ENCODE peak calls at places on chromosomes 3 and 15, in eight cellular contexts. D is neuronal stem cell, E is pancreas, U is SK-N-SH, S is GM23248, K is upper lobe of right lung, P is upper lobe of left lung, F is colonic mucosa. A is an unnamed sample. For H3K4me1, the result is how much of the 10 kb centered on the place peaks cover.

GRCh38 chr3:173257797-173258196 is 116.8 kb upstream of the SPATA16 start:
- DNase-seq in S (no peak), P (no peak), D (no peak), U (no peak), F (no peak), K (no peak), E (no peak), A (no peak)

GRCh38 chr3:155233213-155233612 is 60.3 kb downstream of the STRIT1 start:
- DNase-seq in D (no peak), P (peak), E (no peak), U (peak), F (no peak), S (peak), K (no peak), A (no peak)

GRCh38 chr15:55823191-55823670 is 80.3 kb upstream of the PRTG start:
- DNase-seq in D (no peak), K (no peak), P (no peak), S (peak), F (no peak), U (no peak), E (no peak), A (no peak)

GRCh38 chr15:69129026-69129385 is 31.4 kb upstream of the GLCE start:
- DNase-seq in S (no peak), P (peak), F (no peak), D (no peak), U (no peak), E (no peak), K (no peak), A (no peak)

GRCh38 chr3:124119056-124119721 is 127.3 kb upstream of the ROPN1 start:
- DNase-seq in E (no peak), D (no peak), K (no peak), P (no peak), U (peak), S (peak), F (no peak), A (no peak)

GRCh38 chr3:18424862-18425640 is at the start of gene SATB1:
- DNase-seq in D (peak), S (peak), U (peak), E (peak), K (peak), F (peak), P (peak), A (no peak)

GRCh38 chr3:42071720-42072582 is 19.2 kb upstream of the TRAK1 start:
- DNase-seq in S (peak), F (peak), E (peak), U (peak), D (no peak), P (peak), K (no peak), A (no peak)

GRCh38 chr3:153970735-153971347 is 150.3 kb upstream of the ARHGEF26 start:
- DNase-seq in E (no peak), U (peak), P (no peak), S (peak), F (no peak), K (no peak), D (no peak), A (no peak)

GRCh38 chr15:41980654-41981323 is 8.4 kb upstream of the EHD4 start:
- DNase-seq in D (no peak), K (no peak), F (peak), E (no peak), P (peak), U (no peak), S (no peak), A (no peak)

GRCh38 chr3:30952786-30953185 is 58.3 kb upstream of the GADL1 start:
- DNase-seq in S (peak), K (no peak), U (no peak), E (no peak), D (no peak), F (no peak), P (no peak), A (no peak)

GRCh38 chr3:27147215-27147614 is 222.0 kb downstream of the NEK10 start:
- DNase-seq in D (no peak), U (no peak), K (no peak), S (peak), E (no peak), F (no peak), P (no peak), A (no peak)

GRCh38 chr15:46681901-46682300 is 1035.4 kb upstream of the SEMA6D start:
- DNase-seq in F (peak), K (no peak), E (no peak), P (no peak), S (no peak), D (no peak), U (no peak), A (no peak)

GRCh38 chr3:55567615-55568014 is 80.5 kb upstream of the WNT5A start:
- DNase-seq in U (no peak), E (no peak), D (no peak), F (no peak), K (no peak), S (peak), P (no peak), A (no peak)

GRCh38 chr15:76991048-76991447 is 3.9 kb upstream of the PSTPIP1 start:
- DNase-seq in U (no peak), F (no peak), E (no peak), P (peak), S (no peak), K (peak), D (no peak), A (no peak)

GRCh38 chr3:172102123-172102882 is 62.9 kb downstream of the FNDC3B start:
- DNase-seq in U (no peak), P (peak), F (peak), D (no peak), K (no peak), E (no peak), S (no peak), A (no peak)

GRCh38 chr3:108006077-108006675 is 84.7 kb downstream of the CD47 start:
- DNase-seq in D (no peak), K (no peak), E (no peak), F (peak), S (peak), P (peak), U (peak), A (no peak)

GRCh38 chr3:139122221-139122581 is 77.5 kb upstream of the PRR23C start:
- DNase-seq in E (no peak), S (peak), F (peak), K (no peak), D (no peak), U (no peak), P (no peak), A (no peak)

GRCh38 chr3:52019352-52020080 is 23.8 kb upstream of the RPL29 start:
- DNase-seq in U (no peak), E (no peak), P (no peak), K (peak), F (no peak), S (no peak), D (no peak), A (no peak)

GRCh38 chr15:64426845-64427465 is 33.4 kb upstream of the ZNF609 start:
- DNase-seq in D (no peak), K (no peak), F (no peak), P (no peak), S (peak), E (no peak), U (no peak), A (no peak)

GRCh38 chr3:97825101-97825500 is 3.3 kb downstream of the CRYBG3 start:
- DNase-seq in D (no peak), K (no peak), U (no peak), P (no peak), E (no peak), S (no peak), F (no peak), A (no peak)

GRCh38 chr3:195179782-195180489 is 91.0 kb downstream of the XXYLT1 start:
- DNase-seq in K (no peak), F (no peak), U (peak), E (no peak), P (no peak), S (no peak), D (no peak), A (no peak)

GRCh38 chr3:59286791-59287531 is 237.1 kb upstream of the CFAP20DC start:
- DNase-seq in S (peak), U (no peak), E (peak), F (no peak), D (no peak), K (no peak), P (peak), A (no peak)

GRCh38 chr15:81642451-81642990 is 268.5 kb upstream of the TMC3 start:
- DNase-seq in U (no peak), F (no peak), E (no peak), K (no peak), D (no peak), P (no peak), S (peak), A (no peak)

DNA sequence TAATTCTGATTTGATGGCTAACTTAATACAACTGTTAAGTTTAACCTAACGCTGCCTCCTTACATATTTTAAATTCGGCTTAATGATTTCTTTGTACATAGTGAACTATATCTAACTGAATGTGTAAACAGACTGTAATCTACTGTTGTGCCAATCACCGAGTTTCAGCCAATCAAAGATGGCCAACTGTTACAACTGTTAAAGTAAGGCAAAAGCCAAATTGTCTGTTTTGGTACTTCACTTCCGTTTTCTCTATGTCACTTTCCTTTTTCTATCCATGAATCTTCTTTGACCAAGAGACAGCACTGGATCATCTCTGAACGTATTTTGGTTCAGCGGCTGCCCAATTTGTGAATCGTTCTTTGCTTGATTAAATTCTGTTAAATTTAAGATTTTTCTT is 137.0 kb downstream of the LMLN start:
- DNase-seq in K (no peak), U (no peak), E (no peak), S (no peak), F (no peak), P (no peak), D (no peak), A (no peak)
- H3K27ac ChIP-seq in K (no peak), U (no peak), E (no peak), S (no peak), F (no peak), P (no peak), D (no peak), A (no peak)

GRCh38 chr3:193861036-193861435 is 268.0 kb downstream of the OPA1 start:
- DNase-seq in U (no peak), D (no peak), E (no peak), K (no peak), F (no peak), P (no peak), S (no peak), A (no peak)
- H3K4me1 ChIP-seq in U (under half), D (under half), E (under half), K (under half), F (under half), P (under half), S (under half), A (under half)

DNA sequence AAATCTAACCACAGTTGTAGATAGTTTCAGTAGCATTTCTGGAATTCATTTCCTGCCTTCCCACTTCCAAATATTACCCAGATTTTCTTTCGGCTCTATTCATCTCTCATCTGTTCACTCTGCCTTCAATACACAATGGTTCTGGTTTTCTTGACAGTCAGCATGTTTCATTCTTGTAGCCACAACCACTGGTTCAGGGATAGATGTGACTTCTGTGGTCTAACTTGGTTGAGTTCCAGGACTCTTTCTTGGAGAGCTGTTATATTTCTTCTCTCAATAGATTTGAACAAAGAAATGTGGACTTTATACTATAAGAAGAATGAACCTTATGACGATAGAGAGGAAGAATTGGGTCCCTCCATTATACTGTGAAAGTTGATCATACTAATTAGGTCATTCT is 228.8 kb downstream of the NSUN3 start:
- DNase-seq in F (no peak), D (no peak), E (no peak), K (no peak), P (no peak), S (no peak), U (no peak), A (no peak)
- H3K4me3 ChIP-seq in F (no peak), D (no peak), E (no peak), K (no peak), P (no peak), S (no peak), U (no peak), A (no peak)

GRCh38 chr15:62769604-62770003 is 272.9 kb upstream of the TPM1 start:
- DNase-seq in F (no peak), P (no peak), E (no peak), D (no peak), S (peak), K (no peak), U (no peak), A (no peak)

GRCh38 chr15:62770111-62770660 is 272.4 kb upstream of the TPM1 start:
- DNase-seq in D (no peak), U (no peak), S (peak), E (no peak), K (no peak), F (no peak), P (no peak), A (no peak)

GRCh38 chr15:62770752-62771151 is 271.8 kb upstream of the TPM1 start:
- DNase-seq in P (no peak), D (no peak), U (no peak), E (no peak), K (no peak), F (no peak), S (peak), A (no peak)

GRCh38 chr15:62765916-62766315 is 276.6 kb upstream of the TPM1 start:
- DNase-seq in D (no peak), K (no peak), F (no peak), E (no peak), P (no peak), S (no peak), U (no peak), A (no peak)

DNA sequence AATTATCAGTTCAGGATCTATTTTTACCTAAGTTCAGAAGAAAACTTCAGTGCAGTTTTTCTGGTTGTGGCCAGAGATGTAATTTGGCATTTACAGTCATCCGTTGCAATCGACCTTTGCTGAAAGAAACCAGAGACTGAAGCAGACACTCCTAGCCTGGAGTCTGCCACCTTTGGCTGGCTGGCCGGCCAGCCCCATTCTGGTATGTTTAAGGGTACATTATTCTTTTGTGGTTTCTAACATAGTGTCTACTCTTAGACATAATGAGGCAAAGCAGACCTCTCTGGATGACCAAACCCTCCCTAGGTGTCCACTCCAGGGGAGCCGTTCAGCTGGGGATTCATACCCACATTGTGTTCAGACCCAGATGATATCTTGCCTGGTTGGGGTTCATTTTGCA is 275.9 kb upstream of the TPM1 start:
- DNase-seq in E (no peak), K (no peak), D (no peak), P (no peak), F (no peak), S (no peak), U (peak), A (no peak)
- H3K27ac ChIP-seq in E (no peak), K (no peak), D (no peak), P (no peak), F (no peak), S (no peak), U (peak), A (no peak)

GRCh38 chr3:50319872-50320625 is 2.5 kb downstream of the HYAL2 start:
- DNase-seq in D (no peak), E (no peak), P (no peak), K (no peak), S (no peak), F (no peak), U (no peak), A (no peak)

GRCh38 chr3:50318163-50318562 is 4.4 kb downstream of the HYAL2 start:
- DNase-seq in P (no peak), U (no peak), F (no peak), S (no peak), E (no peak), D (no peak), K (no peak), A (no peak)

GRCh38 chr3:50317303-50317702 is 5.2 kb downstream of the HYAL2 start:
- DNase-seq in D (no peak), K (peak), F (peak), P (no peak), S (no peak), U (no peak), E (no peak), A (no peak)

GRCh38 chr3:50319181-50319871 is 3.2 kb downstream of the HYAL2 start:
- DNase-seq in P (no peak), F (no peak), K (no peak), D (no peak), S (no peak), U (no peak), E (no peak), A (no peak)

DNA sequence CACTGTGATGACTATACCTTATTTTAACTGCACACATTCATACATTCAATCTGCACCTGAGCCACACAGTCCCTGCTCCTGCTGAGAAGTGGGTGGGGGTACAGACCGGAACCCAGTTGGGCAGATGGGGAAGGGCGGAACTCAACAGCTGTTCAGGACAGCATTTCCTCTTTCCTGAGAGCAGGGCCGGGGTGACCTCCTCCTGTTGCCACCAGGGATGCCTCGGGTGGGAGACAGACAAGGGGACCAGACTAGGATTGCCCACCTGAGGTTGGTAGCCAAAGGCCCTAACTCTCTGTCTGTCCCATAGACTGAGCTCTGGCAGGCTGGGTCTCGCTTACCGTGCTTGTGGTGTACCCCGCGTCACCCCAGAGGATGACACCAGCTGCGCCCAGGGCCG is 3.9 kb downstream of the HYAL2 start:
- DNase-seq in K (no peak), U (no peak), S (no peak), E (no peak), D (no peak), F (no peak), P (no peak), A (no peak)
- H3K4me1 ChIP-seq in K (half or more), U (under half), S (under half), E (under half), D (under half), F (under half), P (half or more), A (half or more)

GRCh38 chr3:65098400-65098799 is 410.6 kb upstream of the ADAMTS9 start:
- DNase-seq in E (no peak), F (no peak), U (no peak), S (no peak), P (no peak), D (no peak), K (no peak), A (no peak)

GRCh38 chr3:65107174-65107573 is 419.4 kb upstream of the ADAMTS9 start:
- DNase-seq in E (no peak), D (no peak), F (no peak), U (no peak), P (no peak), S (peak), K (no peak), A (no peak)

GRCh38 chr3:65096110-65096509 is 408.3 kb upstream of the ADAMTS9 start:
- DNase-seq in U (no peak), E (no peak), P (no peak), S (no peak), F (no peak), D (no peak), K (no peak), A (no peak)

DNA sequence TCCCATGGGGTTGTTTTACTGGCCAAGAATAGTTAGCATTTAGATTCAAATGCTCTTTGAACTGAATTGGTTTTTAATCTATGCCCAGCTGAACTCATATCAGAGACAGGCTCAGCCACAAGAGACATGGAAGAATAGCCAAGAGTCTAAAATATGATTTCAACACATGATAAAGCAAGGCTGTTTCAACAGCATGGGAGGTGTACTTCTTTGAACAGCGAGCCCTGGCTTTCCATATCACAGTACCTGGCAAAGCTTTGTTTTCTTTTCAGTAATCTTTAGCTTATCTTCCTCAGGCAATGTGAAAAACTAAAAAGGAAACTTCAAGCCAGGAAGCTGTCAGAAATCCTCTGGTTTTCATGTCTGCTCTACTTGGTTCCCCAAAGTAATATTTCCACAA is 413.6 kb upstream of the ADAMTS9 start:
- DNase-seq in U (no peak), D (no peak), E (no peak), S (no peak), P (no peak), K (no peak), F (no peak), A (no peak)
- H3K4me3 ChIP-seq in U (no peak), D (no peak), E (no peak), S (no peak), P (no peak), K (no peak), F (no peak), A (no peak)

GRCh38 chr3:4425707-4426106 is 41.4 kb downstream of the SUMF1 start:
- DNase-seq in P (no peak), U (no peak), K (no peak), F (no peak), S (peak), E (no peak), D (no peak), A (no peak)
- H3K27ac ChIP-seq in P (no peak), U (peak), K (no peak), F (no peak), S (no peak), E (no peak), D (no peak), A (no peak)

DNA sequence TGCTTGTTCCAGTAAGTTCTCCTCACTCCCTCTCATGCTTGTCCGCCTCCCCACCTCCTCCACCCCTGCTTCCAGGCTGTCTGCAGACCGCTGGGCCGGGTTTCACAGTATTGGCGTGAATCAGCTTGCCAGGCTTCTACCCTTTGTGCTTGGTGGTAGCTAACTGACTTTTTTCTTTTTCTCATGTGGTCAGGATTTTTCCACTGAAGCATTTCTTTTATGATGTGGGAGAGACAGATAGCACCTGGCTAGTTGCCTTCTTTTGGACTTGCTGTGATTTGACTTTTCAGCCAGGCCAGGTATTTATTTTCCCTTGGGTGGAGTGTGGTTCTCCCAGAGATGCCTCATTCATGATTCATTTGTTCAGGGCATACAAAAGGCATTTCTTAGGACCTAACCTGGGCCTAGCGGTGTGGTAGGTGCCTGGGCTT is 60.6 kb downstream of the ST6GAL1 start:
- DNase-seq in S (peak), D (no peak), F (no peak), K (no peak), E (no peak), P (no peak), U (no peak), A (no peak)
- H3K4me1 ChIP-seq in S (under half), D (under half), F (under half), K (under half), E (under half), P (under half), U (under half), A (under half)

A was measured in esophagus squamous epithelium.